ENCODE peak calls at places on chromosomes 7 and 10, in four cellular contexts. I, E, D and N are unnamed samples.

GRCh38 chr10:56003555-56003954 is 357.5 kb downstream of the ZWINT start:
- DNase-seq in I (no peak), E (no peak), D (no peak), N (no peak)

GRCh38 chr7:116575853-116576252 is 51.0 kb downstream of the CAV1 start:
- DNase-seq in E (no peak), I (no peak), D (no peak), N (no peak)

GRCh38 chr7:6652446-6653011 is 15.4 kb downstream of the ZNF316 start:
- DNase-seq in I (no peak), D (no peak), E (no peak), N (no peak)

GRCh38 chr7:91240546-91240945 is 23.7 kb upstream of the FZD1 start:
- DNase-seq in D (no peak), I (no peak), E (no peak), N (peak; percentile 77)

GRCh38 chr7:117157871-117158209 is 165.0 kb downstream of the WNT2 start:
- DNase-seq in I (no peak), E (no peak), D (no peak), N (no peak)

GRCh38 chr7:43869898-43870240 is 552 bp upstream of the MRPS24 start:
- DNase-seq in I (no peak), E (no peak), D (peak; percentile 35), N (peak; percentile 95)

GRCh38 chr10:2137549-2138174 is 400.3 kb upstream of the ADARB2 start:
- DNase-seq in D (no peak), E (no peak), I (no peak), N (no peak)

GRCh38 chr7:22582860-22583640 is 83.1 kb upstream of the STEAP1B start:
- DNase-seq in D (no peak), I (no peak), E (no peak), N (peak; percentile 91)

GRCh38 chr7:74320645-74321178 is 31.5 kb downstream of the CLIP2 start:
- DNase-seq in D (no peak), I (no peak), E (no peak), N (no peak)

GRCh38 chr10:112115781-112116385 is 67.7 kb downstream of the GPAM start:
- DNase-seq in D (no peak), E (no peak), I (peak; percentile 63), N (peak; percentile 10)

GRCh38 chr10:126839094-126839761 is 66.0 kb upstream of the DOCK1 start:
- DNase-seq in I (peak; percentile 21), D (no peak), E (no peak), N (no peak)

GRCh38 chr7:105796365-105796764 is 80.0 kb downstream of the ATXN7L1 start:
- DNase-seq in D (no peak), E (no peak), I (no peak), N (peak; percentile 46)

GRCh38 chr7:27115161-27116018 is 12.9 kb upstream of the HOXA2 start:
- DNase-seq in I (no peak), E (no peak), D (no peak), N (peak; percentile 58)

GRCh38 chr10:43237128-43237527 is 29.7 kb downstream of the RASGEF1A start:
- DNase-seq in I (peak; percentile 0), D (no peak), E (no peak), N (no peak)

GRCh38 chr10:7184660-7185366 is 226.0 kb downstream of the SFMBT2 start:
- DNase-seq in D (no peak), E (no peak), I (no peak), N (no peak)

GRCh38 chr10:6482737-6483362 is 97.2 kb downstream of the PRKCQ start:
- DNase-seq in I (no peak), E (no peak), D (no peak), N (no peak)

GRCh38 chr10:96130326-96130758 is 245 bp downstream of the ZNF518A start:
- DNase-seq in D (no peak), E (peak; percentile 74), I (peak; percentile 62), N (peak; percentile 74)

GRCh38 chr10:121057291-121057690 is 206.1 kb downstream of the WDR11 start:
- DNase-seq in E (no peak), I (no peak), D (no peak), N (no peak)

GRCh38 chr7:134365341-134366054 is 48.8 kb upstream of the SLC35B4 start:
- DNase-seq in D (no peak), E (no peak), I (no peak), N (peak; percentile 71)

GRCh38 chr10:86654411-86655172 is at the start of gene OPN4:
- DNase-seq in E (no peak), I (peak; percentile 60), D (no peak), N (no peak)

GRCh38 chr7:93138576-93138975 is 9.6 kb downstream of the SAMD9L start:
- DNase-seq in E (no peak), D (no peak), I (no peak), N (no peak)

GRCh38 chr10:130136214-130137076 is at the start of gene GLRX3:
- DNase-seq in D (peak; percentile 91), I (peak; percentile 91), E (peak; percentile 90), N (peak; percentile 95)

GRCh38 chr7:118013252-118014010 is 140.2 kb upstream of the CTTNBP2 start:
- DNase-seq in E (no peak), I (no peak), D (no peak), N (no peak)

GRCh38 chr7:27167170-27167505 is 1.8 kb upstream of the HOXA9 start:
- DNase-seq in I (no peak), D (no peak), E (no peak), N (peak; percentile 87)

DNA sequence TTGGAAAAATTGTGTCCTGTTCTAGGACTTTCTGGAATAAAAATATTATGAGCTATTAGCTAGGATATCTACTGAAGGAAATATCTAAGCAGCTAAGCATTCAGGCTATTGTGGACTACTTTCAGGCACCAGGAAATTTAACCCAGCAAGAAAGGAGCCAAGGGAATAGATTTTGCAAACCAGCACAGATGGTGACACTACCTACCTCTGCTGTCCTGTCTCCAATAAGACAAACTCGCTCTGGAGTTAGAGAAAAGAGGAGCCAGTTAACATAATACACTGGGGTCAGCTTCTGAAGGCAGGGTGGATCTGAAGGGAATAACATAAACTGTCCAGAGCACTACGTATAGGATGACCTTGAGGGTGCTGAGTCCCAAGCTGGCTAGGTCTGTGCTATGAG is 223.7 kb upstream of the PRSS58 start:
- DNase-seq in E (no peak), D (no peak), I (no peak), N (peak; percentile 34)
- TF ChIP-seq CTCF in E (no peak), D (no peak), I (no peak), N (peak; percentile 55)

GRCh38 chr7:47475880-47476227 is 106.1 kb downstream of the TNS3 start:
- DNase-seq in E (no peak), D (no peak), I (no peak), N (no peak)

GRCh38 chr7:47473499-47474210 is 108.3 kb downstream of the TNS3 start:
- DNase-seq in I (no peak), D (no peak), E (no peak), N (no peak)

GRCh38 chr7:47477191-47478016 is 104.5 kb downstream of the TNS3 start:
- DNase-seq in E (no peak), I (no peak), D (no peak), N (no peak)

GRCh38 chr7:47474211-47474936 is 107.5 kb downstream of the TNS3 start:
- DNase-seq in D (no peak), I (no peak), E (no peak), N (no peak)

GRCh38 chr7:47474937-47475879 is 106.7 kb downstream of the TNS3 start:
- DNase-seq in E (peak; percentile 26), I (peak; percentile 49), D (peak; percentile 88), N (peak; percentile 95)
- TF ChIP-seq CTCF in E (no peak), I (no peak), D (no peak), N (no peak)

GRCh38 chr7:130896051-130896881 is 162.3 kb upstream of the KLF14 start:
- DNase-seq in D (no peak), E (no peak), I (no peak), N (peak; percentile 65)
- TF ChIP-seq CTCF in D (no peak), E (no peak), I (peak; percentile 47), N (peak; percentile 56)

GRCh38 chr10:127972958-127973357 is 66.1 kb downstream of the PTPRE start:
- DNase-seq in D (no peak), E (no peak), I (no peak), N (no peak)

GRCh38 chr10:127973810-127974311 is 67.0 kb downstream of the PTPRE start:
- DNase-seq in I (no peak), E (no peak), D (no peak), N (no peak)

GRCh38 chr10:127968659-127969058 is 61.8 kb downstream of the PTPRE start:
- DNase-seq in E (no peak), D (no peak), I (no peak), N (no peak)

GRCh38 chr10:127971973-127972615 is 65.2 kb downstream of the PTPRE start:
- DNase-seq in D (no peak), E (no peak), I (no peak), N (no peak)

GRCh38 chr10:127971101-127971946 is 64.4 kb downstream of the PTPRE start:
- DNase-seq in D (no peak), I (no peak), E (no peak), N (no peak)
- TF ChIP-seq CTCF in D (no peak), I (no peak), E (no peak), N (no peak)

GRCh38 chr10:79051766-79052165 is 17.0 kb upstream of the ZMIZ1 start:
- DNase-seq in E (no peak), D (no peak), I (no peak), N (no peak)

GRCh38 chr10:79050896-79051555 is 17.7 kb upstream of the ZMIZ1 start:
- DNase-seq in E (no peak), D (no peak), I (no peak), N (no peak)

GRCh38 chr10:79053481-79054202 is 15.1 kb upstream of the ZMIZ1 start:
- DNase-seq in D (no peak), I (no peak), E (no peak), N (no peak)

GRCh38 chr10:79053081-79053434 is 15.7 kb upstream of the ZMIZ1 start:
- DNase-seq in E (no peak), D (no peak), I (no peak), N (no peak)

DNA sequence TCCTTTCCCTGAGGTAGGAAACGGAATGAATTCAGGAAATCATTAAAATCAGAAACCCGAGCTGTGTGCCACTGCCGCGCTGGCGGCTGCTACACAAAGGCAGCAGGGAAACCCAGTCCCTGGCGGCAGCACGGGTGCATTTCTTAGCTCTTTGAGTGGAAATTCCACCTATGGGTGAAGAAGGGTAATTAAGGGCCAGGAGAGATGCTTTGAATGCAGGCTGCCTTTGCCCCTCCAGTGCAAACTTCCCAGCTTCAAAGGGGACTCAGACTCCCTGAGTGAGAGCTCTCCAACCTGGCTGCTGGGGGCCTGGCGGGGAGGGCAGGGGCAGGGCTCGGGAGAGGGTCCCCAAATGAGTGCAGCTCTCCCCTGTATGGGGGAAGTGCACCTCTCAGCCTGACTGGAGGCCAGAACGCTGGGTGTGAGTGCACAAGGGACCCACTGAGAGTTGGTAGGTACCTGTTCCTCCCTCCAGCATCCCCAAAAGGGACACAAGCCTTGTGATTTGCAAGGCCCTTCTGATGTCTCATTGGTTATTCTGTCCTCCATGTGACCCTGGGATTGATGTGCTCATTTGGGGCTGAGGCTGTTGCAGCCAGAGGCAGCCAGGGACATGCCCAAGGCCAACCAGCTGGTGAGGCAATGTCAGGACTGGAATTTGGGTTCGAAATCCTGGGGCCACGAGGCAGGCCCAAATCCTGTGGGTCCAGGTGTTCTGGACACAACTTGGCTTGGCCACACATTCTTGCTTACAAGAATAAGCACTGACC is 16.3 kb upstream of the ZMIZ1 start:
- DNase-seq in D (no peak), E (no peak), I (peak; percentile 32), N (no peak)
- TF ChIP-seq CTCF in D (no peak), E (no peak), I (peak; percentile 35), N (no peak)

GRCh38 chr7:2148189-2148588 is 84.6 kb downstream of the MAD1L1 start:
- DNase-seq in E (no peak), I (no peak), D (no peak), N (no peak)
- TF ChIP-seq CTCF in E (no peak), I (peak; percentile 43), D (no peak), N (no peak)